ENCODE peak calls at places on chromosomes 16 and 17, in five cellular contexts. One of them, this sample, is unnamed.

GRCh38 chr17:45410144-45411091 is 22.3 kb downstream of the ARHGAP27 start:
- DNase-seq in stimulated activated CD4-positive, alpha-beta T cell treated with anti-CD3 and anti-CD28 coated beads, Interleukin-1b, Interleukin-23, amount 100 ng/mL, for 24 hours: peak
- DNase-seq in NCI-H460: no peak
- DNase-seq in activated T-cell treated with anti-CD3 and anti-CD28 coated beads, Interleukin-2, amount 50 U/mL, for 72 hours: peak
- DNase-seq in substantia nigra: peak
- DNase-seq in this sample: no peak

GRCh38 chr17:47957591-47958490 is at the start of gene PRR15L:
- DNase-seq in stimulated activated CD4-positive, alpha-beta T cell treated with anti-CD3 and anti-CD28 coated beads, Interleukin-1b, Interleukin-23, amount 100 ng/mL, for 24 hours: no peak
- DNase-seq in NCI-H460: no peak
- DNase-seq in activated T-cell treated with anti-CD3 and anti-CD28 coated beads, Interleukin-2, amount 50 U/mL, for 72 hours: no peak
- DNase-seq in substantia nigra: no peak
- DNase-seq in this sample: no peak

GRCh38 chr17:81419333-81419885 is 24.2 kb downstream of the BAHCC1 start:
- DNase-seq in stimulated activated CD4-positive, alpha-beta T cell treated with anti-CD3 and anti-CD28 coated beads, Interleukin-1b, Interleukin-23, amount 100 ng/mL, for 24 hours: no peak
- DNase-seq in NCI-H460: peak
- DNase-seq in activated T-cell treated with anti-CD3 and anti-CD28 coated beads, Interleukin-2, amount 50 U/mL, for 72 hours: no peak
- DNase-seq in substantia nigra: no peak
- DNase-seq in this sample: peak

GRCh38 chr17:4297351-4297750 is 33.6 kb upstream of the ANKFY1 start:
- DNase-seq in stimulated activated CD4-positive, alpha-beta T cell treated with anti-CD3 and anti-CD28 coated beads, Interleukin-1b, Interleukin-23, amount 100 ng/mL, for 24 hours: no peak
- DNase-seq in NCI-H460: no peak
- DNase-seq in activated T-cell treated with anti-CD3 and anti-CD28 coated beads, Interleukin-2, amount 50 U/mL, for 72 hours: no peak
- DNase-seq in substantia nigra: no peak
- DNase-seq in this sample: no peak

GRCh38 chr16:80174416-80174815 is 366.4 kb upstream of the DYNLRB2 start:
- DNase-seq in stimulated activated CD4-positive, alpha-beta T cell treated with anti-CD3 and anti-CD28 coated beads, Interleukin-1b, Interleukin-23, amount 100 ng/mL, for 24 hours: no peak
- DNase-seq in NCI-H460: peak
- DNase-seq in activated T-cell treated with anti-CD3 and anti-CD28 coated beads, Interleukin-2, amount 50 U/mL, for 72 hours: no peak
- DNase-seq in substantia nigra: no peak
- DNase-seq in this sample: no peak

GRCh38 chr16:49928176-49928892 is 72.4 kb upstream of the ZNF423 start:
- DNase-seq in stimulated activated CD4-positive, alpha-beta T cell treated with anti-CD3 and anti-CD28 coated beads, Interleukin-1b, Interleukin-23, amount 100 ng/mL, for 24 hours: no peak
- DNase-seq in NCI-H460: no peak
- DNase-seq in activated T-cell treated with anti-CD3 and anti-CD28 coated beads, Interleukin-2, amount 50 U/mL, for 72 hours: no peak
- DNase-seq in substantia nigra: no peak
- DNase-seq in this sample: no peak

GRCh38 chr17:77354420-77354720 is 213.6 kb downstream of the SEC14L1 start:
- DNase-seq in stimulated activated CD4-positive, alpha-beta T cell treated with anti-CD3 and anti-CD28 coated beads, Interleukin-1b, Interleukin-23, amount 100 ng/mL, for 24 hours: no peak
- DNase-seq in NCI-H460: no peak
- DNase-seq in activated T-cell treated with anti-CD3 and anti-CD28 coated beads, Interleukin-2, amount 50 U/mL, for 72 hours: no peak
- DNase-seq in substantia nigra: no peak
- DNase-seq in this sample: no peak

GRCh38 chr16:19810817-19811731 is 73.6 kb downstream of the GPRC5B start:
- DNase-seq in stimulated activated CD4-positive, alpha-beta T cell treated with anti-CD3 and anti-CD28 coated beads, Interleukin-1b, Interleukin-23, amount 100 ng/mL, for 24 hours: no peak
- DNase-seq in NCI-H460: no peak
- DNase-seq in activated T-cell treated with anti-CD3 and anti-CD28 coated beads, Interleukin-2, amount 50 U/mL, for 72 hours: no peak
- DNase-seq in substantia nigra: no peak
- DNase-seq in this sample: no peak

GRCh38 chr17:46733837-46734516 is 84.5 kb downstream of the WNT3 start:
- DNase-seq in stimulated activated CD4-positive, alpha-beta T cell treated with anti-CD3 and anti-CD28 coated beads, Interleukin-1b, Interleukin-23, amount 100 ng/mL, for 24 hours: no peak
- DNase-seq in NCI-H460: no peak
- DNase-seq in activated T-cell treated with anti-CD3 and anti-CD28 coated beads, Interleukin-2, amount 50 U/mL, for 72 hours: no peak
- DNase-seq in substantia nigra: no peak
- DNase-seq in this sample: no peak

GRCh38 chr17:78127888-78128615 is 503 bp downstream of the TMC6 start:
- DNase-seq in stimulated activated CD4-positive, alpha-beta T cell treated with anti-CD3 and anti-CD28 coated beads, Interleukin-1b, Interleukin-23, amount 100 ng/mL, for 24 hours: no peak
- DNase-seq in NCI-H460: no peak
- DNase-seq in activated T-cell treated with anti-CD3 and anti-CD28 coated beads, Interleukin-2, amount 50 U/mL, for 72 hours: no peak
- DNase-seq in substantia nigra: peak
- DNase-seq in this sample: peak

GRCh38 chr17:51120357-51120738 is 320 bp downstream of the SPAG9 start:
- DNase-seq in stimulated activated CD4-positive, alpha-beta T cell treated with anti-CD3 and anti-CD28 coated beads, Interleukin-1b, Interleukin-23, amount 100 ng/mL, for 24 hours: no peak
- DNase-seq in NCI-H460: no peak
- DNase-seq in activated T-cell treated with anti-CD3 and anti-CD28 coated beads, Interleukin-2, amount 50 U/mL, for 72 hours: peak
- DNase-seq in substantia nigra: no peak
- DNase-seq in this sample: peak

GRCh38 chr17:27947005-27947406 is 53.8 kb upstream of the LYRM9 start:
- DNase-seq in stimulated activated CD4-positive, alpha-beta T cell treated with anti-CD3 and anti-CD28 coated beads, Interleukin-1b, Interleukin-23, amount 100 ng/mL, for 24 hours: no peak
- DNase-seq in NCI-H460: no peak
- DNase-seq in activated T-cell treated with anti-CD3 and anti-CD28 coated beads, Interleukin-2, amount 50 U/mL, for 72 hours: no peak
- DNase-seq in substantia nigra: peak
- DNase-seq in this sample: no peak

GRCh38 chr16:65388592-65388991 is 266.7 kb upstream of the CDH11 start:
- DNase-seq in stimulated activated CD4-positive, alpha-beta T cell treated with anti-CD3 and anti-CD28 coated beads, Interleukin-1b, Interleukin-23, amount 100 ng/mL, for 24 hours: no peak
- DNase-seq in NCI-H460: no peak
- DNase-seq in activated T-cell treated with anti-CD3 and anti-CD28 coated beads, Interleukin-2, amount 50 U/mL, for 72 hours: no peak
- DNase-seq in substantia nigra: no peak
- DNase-seq in this sample: no peak

GRCh38 chr16:10828851-10829331 is 10.3 kb upstream of the TVP23A start:
- DNase-seq in stimulated activated CD4-positive, alpha-beta T cell treated with anti-CD3 and anti-CD28 coated beads, Interleukin-1b, Interleukin-23, amount 100 ng/mL, for 24 hours: no peak
- DNase-seq in NCI-H460: no peak
- DNase-seq in activated T-cell treated with anti-CD3 and anti-CD28 coated beads, Interleukin-2, amount 50 U/mL, for 72 hours: no peak
- DNase-seq in substantia nigra: peak
- DNase-seq in this sample: no peak

This sample was measured in cardiac muscle cell.